ENCODE peak calls at places on chromosomes 16 and 17, in five cellular contexts. O, D, C, R and P are unnamed samples.

GRCh38 chr16:24347556-24347955 is 91.4 kb downstream of the CACNG3 start:
- DNase-seq in O (no peak), R (no peak), D (no peak), C (no peak), P (no peak)

GRCh38 chr17:44004761-44005526 is 522 bp downstream of the NAGS start:
- DNase-seq in C (no peak), R (no peak), D (peak; percentile 61), O (no peak), P (no peak)

GRCh38 chr17:46859996-46860395 is 8.6 kb downstream of the WNT9B start:
- DNase-seq in R (no peak), C (no peak), D (no peak), O (no peak), P (no peak)

GRCh38 chr16:81889896-81890634 is 111.0 kb downstream of the PLCG2 start:
- DNase-seq in O (peak; percentile 75), D (no peak), R (peak; percentile 38), C (peak; percentile 46), P (peak; percentile 66)

GRCh38 chr16:21302454-21302853 is 24.4 kb upstream of the CRYM start:
- DNase-seq in R (no peak), O (no peak), C (no peak), D (no peak), P (peak; percentile 3)

GRCh38 chr17:50589112-50589712 is 28.7 kb downstream of the CACNA1G start:
- DNase-seq in C (peak; percentile 38), D (no peak), R (no peak), O (peak; percentile 19), P (peak; percentile 21)

GRCh38 chr17:15039366-15039765 is 225.8 kb downstream of the PMP22 start:
- DNase-seq in D (no peak), C (no peak), O (no peak), R (no peak), P (no peak)

GRCh38 chr16:49463529-49463928 is 89.9 kb downstream of the C16orf78 start:
- DNase-seq in O (no peak), R (no peak), D (no peak), C (no peak), P (no peak)

GRCh38 chr17:64491034-64491860 is 5.6 kb downstream of the POLG2 start:
- DNase-seq in R (no peak), D (no peak), O (peak; percentile 67), C (no peak), P (peak; percentile 22)

GRCh38 chr17:70938311-70938710 is 769.0 kb downstream of the KCNJ2 start:
- DNase-seq in C (no peak), O (no peak), D (no peak), R (no peak), P (no peak)

GRCh38 chr17:49055181-49055927 is 58.2 kb downstream of the IGF2BP1 start:
- DNase-seq in C (no peak), R (no peak), D (no peak), O (no peak), P (no peak)

GRCh38 chr16:9300252-9300651 is 208.8 kb downstream of the HAPSTR1 start:
- DNase-seq in C (no peak), D (no peak), O (no peak), R (no peak), P (no peak)

GRCh38 chr17:29131814-29132682 is 48.1 kb downstream of the MYO18A start:
- DNase-seq in R (peak; percentile 54), D (no peak), O (peak; percentile 92), C (peak; percentile 88), P (no peak)

GRCh38 chr16:27314986-27315332 is 1.2 kb downstream of the IL4R start:
- DNase-seq in R (no peak), D (no peak), C (no peak), O (no peak), P (no peak)

GRCh38 chr17:15236281-15237105 is 28.6 kb downstream of the PMP22 start:
- DNase-seq in R (no peak), D (no peak), O (peak; percentile 31), C (peak; percentile 25), P (no peak)

GRCh38 chr17:1491406-1492248 is 859 bp downstream of the MYO1C start:
- DNase-seq in R (peak; percentile 47), C (peak; percentile 53), O (peak; percentile 66), D (peak; percentile 78), P (peak; percentile 33)

GRCh38 chr17:1267471-1267947 is 2.7 kb upstream of the BHLHA9 start:
- DNase-seq in O (peak; percentile 63), C (peak; percentile 33), D (no peak), R (peak; percentile 55), P (peak; percentile 8)

GRCh38 chr17:39634384-39634871 is 2.5 kb upstream of the STARD3 start:
- DNase-seq in C (no peak), D (no peak), O (peak; percentile 54), R (no peak), P (peak; percentile 29)

GRCh38 chr17:46873941-46874645 is 22.7 kb downstream of the WNT9B start:
- DNase-seq in C (no peak), O (no peak), R (no peak), D (no peak), P (no peak)

GRCh38 chr16:578870-579405 is 9.2 kb downstream of the PIGQ start:
- DNase-seq in D (peak; percentile 88), R (peak; percentile 62), C (peak; percentile 71), O (peak; percentile 89), P (no peak)

GRCh38 chr16:53672461-53672860 is 31.2 kb downstream of the RPGRIP1L start:
- DNase-seq in C (no peak), D (no peak), R (no peak), O (no peak), P (no peak)

GRCh38 chr16:84749072-84749471 is 49.3 kb downstream of the USP10 start:
- DNase-seq in R (no peak), O (no peak), C (no peak), D (no peak), P (no peak)

GRCh38 chr17:3885970-3886369 is 6.9 kb downstream of the CAMKK1 start:
- DNase-seq in R (no peak), O (peak; percentile 62), C (peak; percentile 59), D (no peak), P (no peak)

GRCh38 chr17:2295575-2295974 is 8.0 kb downstream of the SMG6 start:
- DNase-seq in D (no peak), O (no peak), R (no peak), C (peak; percentile 30), P (no peak)

GRCh38 chr17:65055280-65055707 is 1.2 kb downstream of the GNA13 start:
- DNase-seq in O (no peak), C (peak; percentile 21), D (no peak), R (no peak), P (no peak)

GRCh38 chr17:28567604-28568003 is 3.7 kb downstream of the PIGS start:
- DNase-seq in R (no peak), C (no peak), O (no peak), D (no peak), P (no peak)

GRCh38 chr17:75876938-75877751 is 1.2 kb downstream of the TRIM47 start:
- DNase-seq in O (peak; percentile 97), C (peak; percentile 93), D (peak; percentile 85), R (peak; percentile 98), P (peak; percentile 98)

GRCh38 chr16:471353-472198 is 46.1 kb downstream of the RAB11FIP3 start:
- DNase-seq in D (no peak), O (no peak), R (no peak), C (peak; percentile 66), P (no peak)

GRCh38 chr17:78458739-78459335 is 80.4 kb downstream of the PGS1 start:
- DNase-seq in D (no peak), R (no peak), O (no peak), C (no peak), P (no peak)

GRCh38 chr17:74214642-74215331 is 1.4 kb downstream of the TTYH2 start:
- DNase-seq in C (no peak), R (no peak), O (no peak), D (no peak), P (peak; percentile 75)
- H3K4me3 ChIP-seq in C (no peak overlapping the region), R (peak overlapping the region; percentile 51), O (no peak overlapping the region), D (no peak overlapping the region), P (peak overlapping the region; percentile 73)

GRCh38 chr16:11729787-11730186 is 12.9 kb downstream of the TXNDC11 start:
- DNase-seq in O (no peak), D (no peak), C (no peak), R (no peak), P (no peak)
- H3K4me1 ChIP-seq in O (peaks cover 11% of the 10 kb centered on the region), D (peaks cover 79% of the 10 kb centered on the region), C (no peaks in the 10 kb centered on the region), R (no peaks in the 10 kb centered on the region), P (no peaks in the 10 kb centered on the region)

GRCh38 chr17:81166033-81166472 is at the start of gene AATK:
- DNase-seq in R (no peak), O (no peak), D (no peak), C (no peak), P (no peak)
- H3K4me3 ChIP-seq in R (peak within 1 kb of the TSS; percentile 37), O (peak within 1 kb of the TSS; percentile 32), D (peak within 1 kb of the TSS; percentile 39), C (no peak within 1 kb of the TSS), P (peak within 1 kb of the TSS; percentile 91)

GRCh38 chr17:57522436-57523005 is 222.6 kb downstream of the CCDC182 start:
- DNase-seq in C (no peak), R (no peak), O (no peak), D (no peak), P (peak; percentile 24)

GRCh38 chr17:57524790-57525543 is 220.1 kb downstream of the CCDC182 start:
- DNase-seq in O (no peak), C (no peak), D (no peak), R (no peak), P (no peak)

GRCh38 chr17:57521606-57522435 is 223.3 kb downstream of the CCDC182 start:
- DNase-seq in R (no peak), O (no peak), C (no peak), D (no peak), P (peak; percentile 37)

GRCh38 chr17:57527437-57528083 is 217.5 kb downstream of the CCDC182 start:
- DNase-seq in C (no peak), O (no peak), R (no peak), D (no peak), P (no peak)

DNA sequence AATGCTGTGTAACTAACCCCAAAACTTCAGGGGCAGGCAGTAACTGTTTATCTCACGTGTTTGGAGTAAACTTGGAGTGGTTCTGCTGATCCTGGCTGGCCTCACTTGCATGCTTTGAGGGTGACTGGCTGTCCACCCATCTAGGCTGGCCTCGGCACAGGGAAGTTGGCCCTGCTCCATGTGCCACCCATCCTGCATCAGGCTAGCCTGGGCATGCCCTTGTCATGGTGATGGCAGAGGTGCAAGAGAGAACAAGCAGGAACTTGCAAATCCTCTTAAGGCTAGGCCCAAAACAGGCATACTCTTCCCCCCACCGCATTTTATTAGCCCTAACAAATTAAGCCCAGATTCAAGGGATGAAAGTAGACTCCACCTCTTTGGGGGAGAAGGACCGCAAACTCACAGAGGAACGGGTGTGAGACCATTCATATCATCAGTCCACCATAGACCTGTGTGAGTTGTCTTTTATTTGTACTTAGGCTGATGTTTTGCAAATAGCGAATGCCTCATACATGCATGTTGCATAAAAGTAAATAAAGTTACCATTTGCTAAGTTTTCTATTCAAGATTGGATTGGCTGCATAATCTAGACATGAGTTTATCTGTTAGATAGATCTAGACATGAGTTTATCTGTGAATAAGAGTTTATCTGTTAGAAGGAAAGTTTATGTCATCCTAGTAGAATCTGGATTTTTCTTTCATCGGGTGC is 221.0 kb downstream of the CCDC182 start:
- DNase-seq in R (no peak), C (peak; percentile 78), O (no peak), D (peak; percentile 74), P (peak; percentile 86)
- H3K4me1 ChIP-seq in R (no peaks in the 10 kb centered on the region), C (no peaks in the 10 kb centered on the region), O (peaks cover 48% of the 10 kb centered on the region), D (peaks cover 18% of the 10 kb centered on the region), P (peaks cover 47% of the 10 kb centered on the region)